ENCODE peak calls at places on chromosome 3, in four cellular contexts. Y is K562, U is WTC11, G is HEK293T. C is an unnamed sample.

GRCh38 chr3:127052121-127052561 is 69.2 kb downstream of the PLXNA1 start:
- DNase-seq in Y (no peak), U (no peak), G (no peak), C (no peak)

GRCh38 chr3:12982619-12983101 is 90.6 kb downstream of the IQSEC1 start:
- DNase-seq in Y (no peak), U (no peak), G (no peak), C (no peak)

GRCh38 chr3:72319202-72320095 is 528.8 kb downstream of the SHQ1 start:
- DNase-seq in Y (peak; percentile 40), U (no peak), G (no peak), C (no peak)

GRCh38 chr3:18030371-18030870 is 288.0 kb upstream of the TBC1D5 start:
- DNase-seq in Y (no peak), U (no peak), G (no peak), C (no peak)

GRCh38 chr3:188212308-188212969 is 58.5 kb downstream of the LPP start:
- DNase-seq in Y (no peak), U (no peak), G (no peak), C (no peak)

GRCh38 chr3:73365756-73366397 is 258.9 kb downstream of the PDZRN3 start:
- DNase-seq in Y (no peak), U (no peak), G (no peak), C (no peak)

GRCh38 chr3:141737108-141737507 is 990 bp upstream of the RNF7 start:
- DNase-seq in Y (no peak), U (no peak), G (no peak), C (no peak)

GRCh38 chr3:9784876-9785443 is 7.3 kb downstream of the TADA3 start:
- DNase-seq in Y (no peak), U (no peak), G (no peak), C (no peak)

GRCh38 chr3:54599741-54600140 is 328.1 kb downstream of the LRTM1 start:
- DNase-seq in Y (no peak), U (no peak), G (no peak), C (no peak)

GRCh38 chr3:184241447-184242296 is 7.1 kb downstream of the ALG3 start:
- DNase-seq in Y (peak; percentile 67), U (peak; percentile 55), G (no peak), C (no peak)

GRCh38 chr3:108493862-108494261 is 16.5 kb downstream of the MYH15 start:
- DNase-seq in Y (no peak), U (peak; percentile 16), G (no peak), C (no peak)

GRCh38 chr3:146967786-146968185 is 362.6 kb upstream of the PLSCR5 start:
- DNase-seq in Y (no peak), U (no peak), G (no peak), C (no peak)

GRCh38 chr3:77014236-77014635 is 25.7 kb upstream of the ROBO2 start:
- DNase-seq in Y (no peak), U (no peak), G (no peak), C (no peak)

GRCh38 chr3:122697952-122698625 is 17.4 kb downstream of the PARP14 start:
- DNase-seq in Y (no peak), U (no peak), G (no peak), C (peak; percentile 61)

GRCh38 chr3:70726966-70727365 is 414.5 kb upstream of the MDFIC2 start:
- DNase-seq in Y (no peak), U (no peak), G (no peak), C (no peak)

GRCh38 chr3:20935791-20936190 is 749.8 kb upstream of the SGO1 start:
- DNase-seq in Y (no peak), U (no peak), G (no peak), C (no peak)

GRCh38 chr3:145313751-145314150 is 847.2 kb downstream of the PLOD2 start:
- DNase-seq in Y (no peak), U (no peak), G (no peak), C (no peak)

GRCh38 chr3:158568784-158569183 is 2.2 kb upstream of the MLF1 start:
- DNase-seq in Y (no peak), U (no peak), G (no peak), C (no peak)

GRCh38 chr3:10668077-10668476 is 148.0 kb upstream of the SLC6A11 start:
- DNase-seq in Y (no peak), U (no peak), G (no peak), C (no peak)

GRCh38 chr3:49614936-49615335 is 59.2 kb upstream of the APEH start:
- DNase-seq in Y (no peak), U (no peak), G (no peak), C (no peak)

GRCh38 chr3:189490337-189490736 is 140.9 kb upstream of the TP63 start:
- DNase-seq in Y (no peak), U (no peak), G (no peak), C (no peak)

GRCh38 chr3:160804762-160805161 is 48.7 kb downstream of the PPM1L start:
- DNase-seq in Y (no peak), U (no peak), G (no peak), C (no peak)

GRCh38 chr3:13111173-13111873 is 38.1 kb upstream of the IQSEC1 start:
- DNase-seq in Y (no peak), U (no peak), G (no peak), C (no peak)

GRCh38 chr3:127708837-127709236 is 36.1 kb downstream of the ABTB1 start:
- DNase-seq in Y (no peak), U (no peak), G (no peak), C (no peak)

GRCh38 chr3:97940034-97940433 is 32.2 kb downstream of the RIOX2 start:
- DNase-seq in Y (no peak), U (no peak), G (peak; percentile 12), C (no peak)

GRCh38 chr3:72171946-72172345 is 387.0 kb upstream of the PROK2 start:
- DNase-seq in Y (no peak), U (no peak), G (no peak), C (no peak)

GRCh38 chr3:82743196-82743595 is 981.8 kb upstream of the GBE1 start:
- DNase-seq in Y (no peak), U (no peak), G (no peak), C (no peak)

GRCh38 chr3:80060664-80061063 is 292.9 kb upstream of the ROBO1 start:
- DNase-seq in Y (no peak), U (no peak), G (no peak), C (no peak)

GRCh38 chr3:136883967-136884720 is 22.1 kb downstream of the NCK1 start:
- DNase-seq in Y (no peak), U (no peak), G (no peak), C (no peak)

GRCh38 chr3:87855626-87856025 is 203.2 kb downstream of the CGGBP1 start:
- DNase-seq in Y (no peak), U (no peak), G (no peak), C (no peak)

GRCh38 chr3:184489457-184489856 is 72.1 kb upstream of the EPHB3 start:
- DNase-seq in Y (no peak), U (no peak), G (no peak), C (no peak)

GRCh38 chr3:129530331-129530761 is 1.9 kb downstream of the RHO start:
- DNase-seq in Y (no peak), U (peak; percentile 36), G (no peak), C (no peak)

GRCh38 chr3:65245133-65246076 is 557.6 kb upstream of the ADAMTS9 start:
- DNase-seq in Y (no peak), U (no peak), G (no peak), C (no peak)

GRCh38 chr3:81477740-81478139 is 283.7 kb downstream of the GBE1 start:
- DNase-seq in Y (no peak), U (no peak), G (no peak), C (no peak)

GRCh38 chr3:197404030-197404429 is 105.6 kb upstream of the DLG1 start:
- DNase-seq in Y (no peak), U (no peak), G (no peak), C (no peak)

GRCh38 chr3:150639262-150639661 is 36.1 kb downstream of the SELENOT start:
- DNase-seq in Y (no peak), U (no peak), G (no peak), C (no peak)

GRCh38 chr3:194136519-194137313 is 768 bp downstream of the HES1 start:
- DNase-seq in Y (no peak), U (peak; percentile 50), G (no peak), C (no peak)

GRCh38 chr3:107643038-107643883 is 120.5 kb downstream of the BBX start:
- DNase-seq in Y (no peak), U (no peak), G (no peak), C (no peak)

GRCh38 chr3:107959767-107960166 is 131.1 kb downstream of the CD47 start:
- DNase-seq in Y (no peak), U (no peak), G (no peak), C (no peak)

GRCh38 chr3:29764059-29764458 is 483.2 kb downstream of the RBMS3 start:
- DNase-seq in Y (no peak), U (no peak), G (no peak), C (no peak)
- TF ChIP-seq SP1 in Y (no peak), U (no peak), G (no peak), C (no peak)

DNA sequence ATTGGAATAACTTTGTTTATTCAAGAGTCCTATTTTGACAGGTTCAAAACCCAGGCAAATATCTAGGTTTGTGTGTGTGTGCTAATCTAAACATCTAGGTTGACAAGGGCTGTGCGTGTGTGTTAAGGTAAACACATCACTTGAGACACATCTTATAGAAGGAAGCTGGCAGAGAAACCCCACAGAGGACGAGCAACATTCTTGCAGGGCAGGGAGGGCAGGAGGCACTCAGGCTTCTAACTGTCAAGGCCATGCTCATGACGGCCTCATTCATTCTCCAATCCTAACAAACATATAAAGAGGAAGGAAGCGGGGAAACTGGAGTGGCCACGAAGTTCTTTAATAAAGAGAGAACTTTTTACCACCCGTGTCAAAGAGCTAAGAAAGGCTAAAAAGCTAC is 43.4 kb downstream of the SLCO2A1 start:
- DNase-seq in Y (no peak), U (no peak), G (no peak), C (no peak)
- TF ChIP-seq SP1 in Y (no peak), U (no peak), G (no peak), C (no peak)

GRCh38 chr3:153099131-153099530 is 62.9 kb upstream of the RAP2B start:
- DNase-seq in Y (no peak), U (no peak), G (no peak), C (no peak)

GRCh38 chr3:153103406-153103945 is 58.5 kb upstream of the RAP2B start:
- DNase-seq in Y (no peak), U (no peak), G (no peak), C (no peak)
- TF ChIP-seq SP1 in Y (no peak), U (no peak), G (no peak), C (no peak)

GRCh38 chr3:106119691-106120090 is 250.9 kb upstream of the CBLB start:
- DNase-seq in Y (no peak), U (no peak), G (no peak), C (no peak)
- TF ChIP-seq SP1 in Y (no peak), U (no peak), G (no peak), C (no peak)

C was measured in GM12878.